ENCODE peak calls at places on chromosome 3, in ten cellular contexts. H, X, F, P, B, Y, N, I, R and G are unnamed samples.

GRCh38 chr3:50510325-50510724 is 6.9 kb upstream of the CACNA2D2 start:
- DNase-seq in H (no peak), X (no peak), F (no peak), P (no peak), B (no peak), Y (no peak), N (no peak), I (no peak), R (no peak), G (no peak)

GRCh38 chr3:140521751-140522445 is 156.0 kb upstream of the TRIM42 start:
- DNase-seq in H (no peak), X (no peak), F (no peak), P (no peak), B (no peak), Y (no peak), N (no peak), I (no peak), R (no peak), G (no peak)

GRCh38 chr3:10286596-10287295 is 6.0 kb downstream of the GHRL start:
- DNase-seq in H (peak; percentile 88), X (peak; percentile 76), F (no peak), P (peak; percentile 83), B (no peak), Y (peak; percentile 72), N (peak; percentile 73), I (peak; percentile 33), R (no peak), G (peak; percentile 86)

GRCh38 chr3:40913192-40913591 is 286.1 kb upstream of the CTNNB1 start:
- DNase-seq in H (no peak), X (no peak), F (no peak), P (no peak), B (no peak), Y (no peak), N (peak; percentile 84), I (no peak), R (no peak), G (no peak)

GRCh38 chr3:23629181-23629893 is 176.4 kb upstream of the UBE2E1 start:
- DNase-seq in H (no peak), X (peak; percentile 57), F (peak; percentile 32), P (peak; percentile 72), B (no peak), Y (peak; percentile 91), N (no peak), I (no peak), R (no peak), G (peak; percentile 94)

GRCh38 chr3:21795152-21795837 is 44.3 kb upstream of the ZNF385D start:
- DNase-seq in H (no peak), X (no peak), F (no peak), P (no peak), B (no peak), Y (peak; percentile 96), N (peak; percentile 97), I (no peak), R (no peak), G (no peak)

GRCh38 chr3:173841334-173841733 is 443.8 kb downstream of the NLGN1 start:
- DNase-seq in H (no peak), X (peak; percentile 0), F (no peak), P (peak; percentile 28), B (no peak), Y (no peak), N (no peak), I (no peak), R (no peak), G (no peak)

GRCh38 chr3:100634493-100635272 is 25.3 kb downstream of the ADGRG7 start:
- DNase-seq in H (no peak), X (peak; percentile 13), F (peak; percentile 84), P (peak; percentile 46), B (no peak), Y (peak; percentile 60), N (no peak), I (no peak), R (no peak), G (no peak)

GRCh38 chr3:68614087-68614486 is 318.3 kb downstream of the TAFA4 start:
- DNase-seq in H (no peak), X (no peak), F (no peak), P (no peak), B (no peak), Y (no peak), N (no peak), I (no peak), R (no peak), G (no peak)

GRCh38 chr3:182726258-182727142 is 66.8 kb upstream of the ATP11B start:
- DNase-seq in H (no peak), X (no peak), F (no peak), P (no peak), B (no peak), Y (no peak), N (no peak), I (no peak), R (no peak), G (no peak)

GRCh38 chr3:152039887-152040286 is 166.4 kb downstream of the SUCNR1 start:
- DNase-seq in H (no peak), X (no peak), F (no peak), P (no peak), B (no peak), Y (no peak), N (no peak), I (no peak), R (no peak), G (no peak)

GRCh38 chr3:195729476-195729875 is 8.7 kb downstream of the MUC20 start:
- DNase-seq in H (no peak), X (no peak), F (no peak), P (no peak), B (no peak), Y (no peak), N (no peak), I (no peak), R (peak; percentile 50), G (no peak)

GRCh38 chr3:49872801-49873281 is 3.1 kb upstream of the CAMKV start:
- DNase-seq in H (no peak), X (no peak), F (no peak), P (peak; percentile 39), B (no peak), Y (no peak), N (no peak), I (no peak), R (no peak), G (no peak)

GRCh38 chr3:126952261-126952982 is 30.5 kb upstream of the PLXNA1 start:
- DNase-seq in H (no peak), X (no peak), F (no peak), P (no peak), B (no peak), Y (no peak), N (no peak), I (no peak), R (peak; percentile 42), G (no peak)

GRCh38 chr3:139558351-139559170 is 19.0 kb upstream of the RBP1 start:
- DNase-seq in H (no peak), X (no peak), F (no peak), P (no peak), B (no peak), Y (no peak), N (no peak), I (no peak), R (no peak), G (no peak)

GRCh38 chr3:154657265-154657664 is 227.3 kb upstream of the GPR149 start:
- DNase-seq in H (no peak), X (no peak), F (no peak), P (no peak), B (no peak), Y (no peak), N (no peak), I (no peak), R (no peak), G (no peak)

GRCh38 chr3:127680146-127680661 is 7.5 kb downstream of the ABTB1 start:
- DNase-seq in H (no peak), X (no peak), F (no peak), P (no peak), B (no peak), Y (no peak), N (no peak), I (no peak), R (peak; percentile 52), G (no peak)

GRCh38 chr3:105367063-105367405 is 325 bp downstream of the ALCAM start:
- DNase-seq in H (no peak), X (no peak), F (no peak), P (peak; percentile 37), B (no peak), Y (peak; percentile 70), N (peak; percentile 32), I (peak; percentile 16), R (peak; percentile 64), G (peak; percentile 12)

GRCh38 chr3:172711457-172711800 is 562 bp upstream of the NCEH1 start:
- DNase-seq in H (no peak), X (no peak), F (peak; percentile 88), P (no peak), B (no peak), Y (no peak), N (no peak), I (no peak), R (no peak), G (no peak)

GRCh38 chr3:20405731-20406130 is 219.7 kb upstream of the SGO1 start:
- DNase-seq in H (no peak), X (peak; percentile 51), F (no peak), P (no peak), B (no peak), Y (no peak), N (no peak), I (no peak), R (no peak), G (no peak)